ENCODE peak calls at places on chromosome 14, in ten cellular contexts. S is ascending aorta, Y is PC-9, C is GM23338, N is AG04450, H is Panc1, D is thoracic aorta, J is heart right ventricle, W is Peyer's patch, O is stomach. R is an unnamed sample.

GRCh38 chr14:89085154-89086059 is 261.0 kb downstream of the TTC8 start:
- DNase-seq in S (no peak), Y (no peak), C (no peak), N (no peak), H (no peak), D (no peak), J (peak; percentile 62), W (no peak), O (no peak), R (no peak)

GRCh38 chr14:100540926-100541620 is 46.1 kb downstream of the BEGAIN start:
- DNase-seq in S (no peak), Y (no peak), C (no peak), N (no peak), H (no peak), D (no peak), J (no peak), W (no peak), O (no peak), R (peak; percentile 41)

GRCh38 chr14:69586420-69586819 is 11.7 kb upstream of the CCDC177 start:
- DNase-seq in S (no peak), Y (no peak), C (no peak), N (no peak), H (no peak), D (no peak), J (no peak), W (no peak), O (no peak), R (no peak)

GRCh38 chr14:69719501-69719951 is 47.4 kb upstream of the SRSF5 start:
- DNase-seq in S (no peak), Y (no peak), C (no peak), N (peak; percentile 76), H (no peak), D (no peak), J (peak; percentile 65), W (no peak), O (no peak), R (no peak)

GRCh38 chr14:101881426-101881825 is 82.9 kb upstream of the DYNC1H1 start:
- DNase-seq in S (no peak), Y (no peak), C (no peak), N (no peak), H (no peak), D (no peak), J (no peak), W (no peak), O (no peak), R (no peak)

GRCh38 chr14:68795602-68796417 is 2.9 kb upstream of the ZFP36L1 start:
- DNase-seq in S (no peak), Y (peak; percentile 72), C (peak; percentile 88), N (no peak), H (no peak), D (no peak), J (peak; percentile 92), W (peak; percentile 84), O (peak; percentile 85), R (peak; percentile 64)

GRCh38 chr14:33839193-33840076 is 111.4 kb downstream of the EGLN3 start:
- DNase-seq in S (no peak), Y (no peak), C (peak; percentile 79), N (no peak), H (peak; percentile 13), D (no peak), J (peak; percentile 67), W (no peak), O (peak; percentile 54), R (peak; percentile 36)

GRCh38 chr14:75098682-75099081 is 28.2 kb downstream of the NEK9 start:
- DNase-seq in S (no peak), Y (no peak), C (no peak), N (no peak), H (no peak), D (no peak), J (no peak), W (no peak), O (no peak), R (no peak)

GRCh38 chr14:100115726-100116125 is 43.7 kb downstream of the DEGS2 start:
- DNase-seq in S (no peak), Y (no peak), C (no peak), N (no peak), H (no peak), D (no peak), J (no peak), W (no peak), O (no peak), R (no peak)

GRCh38 chr14:54451178-54451601 is 10.0 kb upstream of the CNIH1 start:
- DNase-seq in S (no peak), Y (no peak), C (no peak), N (no peak), H (no peak), D (no peak), J (no peak), W (no peak), O (no peak), R (no peak)

GRCh38 chr14:52988153-52988552 is 37.3 kb upstream of the FERMT2 start:
- DNase-seq in S (no peak), Y (no peak), C (no peak), N (no peak), H (no peak), D (no peak), J (no peak), W (no peak), O (no peak), R (no peak)

GRCh38 chr14:56580317-56580711 is 716 bp downstream of the TMEM260 start:
- DNase-seq in S (no peak), Y (no peak), C (no peak), N (no peak), H (no peak), D (no peak), J (no peak), W (no peak), O (no peak), R (no peak)

GRCh38 chr14:56585461-56586084 is 6.0 kb downstream of the TMEM260 start:
- DNase-seq in S (no peak), Y (peak; percentile 38), C (no peak), N (no peak), H (peak; percentile 18), D (no peak), J (no peak), W (no peak), O (no peak), R (no peak)

GRCh38 chr14:56579345-56580316 is at the start of gene TMEM260:
- DNase-seq in S (peak; percentile 21), Y (peak; percentile 73), C (peak; percentile 94), N (peak; percentile 77), H (peak; percentile 69), D (peak; percentile 29), J (peak; percentile 87), W (peak; percentile 77), O (peak; percentile 87), R (peak; percentile 87)

DNA sequence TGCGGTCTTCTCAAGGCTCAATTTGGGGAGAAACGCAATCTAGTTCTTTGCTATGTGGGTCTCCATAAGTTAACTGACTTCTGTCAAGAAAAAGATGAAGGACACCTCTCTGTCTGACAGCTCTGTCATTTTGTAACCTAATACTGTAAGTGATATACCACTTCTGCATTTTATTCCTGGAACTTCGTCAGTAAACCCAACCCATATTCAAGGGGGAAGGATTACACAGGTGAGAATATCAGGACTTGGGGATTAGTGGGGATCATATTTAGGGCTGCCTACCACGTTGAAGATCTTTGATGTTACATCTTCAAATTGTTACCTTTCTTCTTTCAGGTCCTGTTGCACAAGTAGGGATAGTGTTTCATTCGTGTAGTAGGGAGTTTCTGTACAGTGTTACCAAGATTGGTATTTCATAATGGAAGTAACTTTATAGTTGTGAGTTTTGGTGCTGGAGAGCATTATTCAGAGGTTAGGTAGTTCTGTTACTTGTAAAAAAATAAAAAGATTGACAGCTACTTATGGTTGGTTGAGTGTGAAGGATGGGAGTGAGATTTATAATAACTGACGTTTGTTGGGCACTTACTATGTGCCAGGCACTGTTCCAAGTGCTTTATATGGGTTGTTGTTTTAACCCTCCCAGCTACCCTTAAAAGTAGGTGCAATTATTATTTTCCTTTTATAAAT is 1.6 kb downstream of the TMEM260 start:
- DNase-seq in S (no peak), Y (no peak), C (no peak), N (no peak), H (no peak), D (no peak), J (no peak), W (no peak), O (no peak), R (no peak)
- H3K4me3 ChIP-seq in S (peak overlapping the region; percentile 89), Y (peak overlapping the region; percentile 92), C (peak overlapping the region; percentile 96), N (peak overlapping the region; percentile 93), H (no peak overlapping the region), D (peak overlapping the region; percentile 92), J (peak overlapping the region; percentile 92), W (peak overlapping the region; percentile 97), O (peak overlapping the region; percentile 94), R (peak overlapping the region; percentile 94)

GRCh38 chr14:96863327-96863985 is 66.3 kb downstream of the VRK1 start:
- DNase-seq in S (no peak), Y (no peak), C (peak; percentile 51), N (no peak), H (no peak), D (no peak), J (no peak), W (no peak), O (no peak), R (no peak)
- H3K27me3 ChIP-seq in S (no peaks in the 10 kb centered on the region), Y (no peaks in the 10 kb centered on the region), C (no peaks in the 10 kb centered on the region), N (no peaks in the 10 kb centered on the region), H (no peaks in the 10 kb centered on the region), D (no peaks in the 10 kb centered on the region), J (no peaks in the 10 kb centered on the region), W (no peaks in the 10 kb centered on the region), O (no peaks in the 10 kb centered on the region), R (no peaks in the 10 kb centered on the region)

DNA sequence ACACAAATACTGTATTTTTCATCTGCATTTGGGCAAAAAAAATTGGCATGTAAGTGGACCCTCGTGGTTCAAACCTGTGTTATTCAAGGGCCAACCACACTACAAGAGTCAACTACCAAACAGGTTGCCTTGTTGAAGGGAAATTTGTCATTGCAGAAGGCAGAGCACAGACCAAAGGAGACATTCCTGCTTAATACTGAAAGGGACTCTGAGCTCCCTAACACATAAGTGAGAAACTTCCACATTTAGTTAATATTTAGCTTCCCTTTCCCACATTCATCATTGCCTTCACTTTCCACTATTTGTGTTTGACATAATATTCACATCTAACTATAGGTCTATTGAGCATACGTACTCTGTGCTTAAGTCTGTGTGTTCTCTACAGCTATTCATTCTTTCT is 266.9 kb downstream of the KCNH5 start:
- DNase-seq in S (no peak), Y (no peak), C (no peak), N (no peak), H (no peak), D (no peak), J (no peak), W (no peak), O (no peak), R (no peak)
- H3K4me3 ChIP-seq in S (no peak overlapping the region), Y (no peak overlapping the region), C (no peak overlapping the region), N (no peak overlapping the region), H (no peak overlapping the region), D (no peak overlapping the region), J (no peak overlapping the region), W (no peak overlapping the region), O (no peak overlapping the region), R (no peak overlapping the region)

DNA sequence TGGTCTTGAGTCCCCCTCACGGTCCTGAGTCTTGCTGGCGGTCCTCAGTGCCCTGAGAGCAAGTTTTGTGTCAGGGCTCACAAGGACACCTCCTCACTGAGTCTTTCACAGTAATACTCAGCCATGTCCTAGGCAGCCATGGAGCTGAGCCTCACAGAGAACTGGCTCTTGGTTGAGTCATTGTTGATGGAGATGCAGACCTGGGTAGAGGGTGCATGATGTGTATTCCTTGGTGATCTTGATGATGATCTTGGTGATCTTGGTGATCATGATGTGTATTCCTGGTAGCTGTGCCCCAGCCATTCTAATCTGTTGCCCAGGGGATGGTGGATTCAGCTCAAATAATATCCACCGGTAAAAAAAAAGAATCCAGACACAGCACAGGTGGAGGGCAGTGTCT is 495.4 kb downstream of the TMEM121 start:
- DNase-seq in S (no peak), Y (no peak), C (no peak), N (no peak), H (no peak), D (no peak), J (no peak), W (no peak), O (no peak), R (no peak)
- H3K27me3 ChIP-seq in S (no peaks in the 10 kb centered on the region), Y (peaks cover 4% of the 10 kb centered on the region), C (no peaks in the 10 kb centered on the region), N (no peaks in the 10 kb centered on the region), H (no peaks in the 10 kb centered on the region), D (no peaks in the 10 kb centered on the region), J (no peaks in the 10 kb centered on the region), W (no peaks in the 10 kb centered on the region), O (no peaks in the 10 kb centered on the region), R (no peaks in the 10 kb centered on the region)